ENCODE peak calls at places on chromosomes 7 and 10, in seven cellular contexts. One of them, this sample, is unnamed.

GRCh38 chr10:5973069-5973468 is 4.3 kb downstream of the IL15RA start:
- DNase-seq in GM12878: no peak
- DNase-seq in SK-N-SH: no peak
- DNase-seq in H1: no peak
- DNase-seq in GM12892: no peak
- DNase-seq in HepG2: no peak
- DNase-seq in K562: no peak
- DNase-seq in this sample: no peak

GRCh38 chr7:157041514-157042277 is 31.2 kb upstream of the MNX1 start:
- DNase-seq in GM12878: no peak
- DNase-seq in SK-N-SH: no peak
- DNase-seq in H1: no peak
- DNase-seq in GM12892: no peak
- DNase-seq in HepG2: no peak
- DNase-seq in K562: peak
- DNase-seq in this sample: no peak

GRCh38 chr10:30786131-30786530 is 156.6 kb upstream of the LYZL2 start:
- DNase-seq in GM12878: no peak
- DNase-seq in SK-N-SH: no peak
- DNase-seq in H1: no peak
- DNase-seq in GM12892: no peak
- DNase-seq in HepG2: no peak
- DNase-seq in K562: no peak
- DNase-seq in this sample: no peak

GRCh38 chr7:4682621-4683042 is 537 bp downstream of the FOXK1 start:
- DNase-seq in GM12878: no peak
- DNase-seq in SK-N-SH: no peak
- DNase-seq in H1: no peak
- DNase-seq in GM12892: no peak
- DNase-seq in HepG2: no peak
- DNase-seq in K562: peak
- DNase-seq in this sample: no peak

GRCh38 chr10:92291921-92292860 is 1.2 kb downstream of the MARCHF5 start:
- DNase-seq in GM12878: peak
- DNase-seq in SK-N-SH: peak
- DNase-seq in H1: no peak
- DNase-seq in GM12892: peak
- DNase-seq in HepG2: peak
- DNase-seq in K562: peak
- DNase-seq in this sample: no peak

GRCh38 chr7:157013602-157014549 is 3.4 kb upstream of the MNX1 start:
- DNase-seq in GM12878: no peak
- DNase-seq in SK-N-SH: peak
- DNase-seq in H1: no peak
- DNase-seq in GM12892: no peak
- DNase-seq in HepG2: no peak
- DNase-seq in K562: no peak
- DNase-seq in this sample: no peak

GRCh38 chr7:134948736-134949135 is 37.6 kb upstream of the AGBL3 start:
- DNase-seq in GM12878: no peak
- DNase-seq in SK-N-SH: no peak
- DNase-seq in H1: no peak
- DNase-seq in GM12892: no peak
- DNase-seq in HepG2: no peak
- DNase-seq in K562: no peak
- DNase-seq in this sample: no peak

GRCh38 chr10:10209152-10209551 is 808.5 kb upstream of the CELF2 start:
- DNase-seq in GM12878: no peak
- DNase-seq in SK-N-SH: no peak
- DNase-seq in H1: no peak
- DNase-seq in GM12892: no peak
- DNase-seq in HepG2: no peak
- DNase-seq in K562: no peak
- DNase-seq in this sample: no peak

GRCh38 chr10:132111121-132111731 is 45.5 kb downstream of the JAKMIP3 start:
- DNase-seq in GM12878: no peak
- DNase-seq in SK-N-SH: no peak
- DNase-seq in H1: no peak
- DNase-seq in GM12892: no peak
- DNase-seq in HepG2: no peak
- DNase-seq in K562: no peak
- DNase-seq in this sample: no peak

GRCh38 chr10:132110713-132111112 is 45.0 kb downstream of the JAKMIP3 start:
- DNase-seq in GM12878: no peak
- DNase-seq in SK-N-SH: no peak
- DNase-seq in H1: no peak
- DNase-seq in GM12892: no peak
- DNase-seq in HepG2: no peak
- DNase-seq in K562: no peak
- DNase-seq in this sample: no peak

GRCh38 chr10:132112611-132113010 is 46.9 kb downstream of the JAKMIP3 start:
- DNase-seq in GM12878: no peak
- DNase-seq in SK-N-SH: no peak
- DNase-seq in H1: no peak
- DNase-seq in GM12892: no peak
- DNase-seq in HepG2: no peak
- DNase-seq in K562: no peak
- DNase-seq in this sample: no peak

GRCh38 chr10:132113206-132113605 is 47.5 kb downstream of the JAKMIP3 start:
- DNase-seq in GM12878: no peak
- DNase-seq in SK-N-SH: no peak
- DNase-seq in H1: no peak
- DNase-seq in GM12892: no peak
- DNase-seq in HepG2: no peak
- DNase-seq in K562: no peak
- DNase-seq in this sample: no peak

DNA sequence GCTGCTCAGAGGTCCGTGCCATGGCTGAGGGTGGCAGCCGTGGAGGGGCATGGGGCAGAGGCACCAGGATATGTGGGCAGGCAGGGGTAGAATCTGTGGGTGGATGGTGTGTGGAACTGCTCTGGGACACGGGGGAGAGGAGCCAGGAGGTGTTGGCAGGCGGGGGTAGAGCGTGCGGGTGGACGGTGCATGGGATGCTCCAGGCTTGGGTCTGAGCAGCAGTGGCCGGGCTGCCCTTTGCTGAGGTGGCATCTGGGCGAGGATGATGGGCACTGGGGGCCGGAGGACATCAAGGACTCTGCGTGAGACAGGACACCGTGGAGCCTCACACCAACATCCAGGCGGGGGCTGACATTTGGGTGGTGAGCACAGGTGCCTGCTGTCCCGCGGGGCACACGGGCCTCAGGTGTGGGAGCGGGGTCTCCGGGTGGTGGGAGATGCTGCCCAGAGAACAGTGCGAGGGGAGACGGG is 46.2 kb downstream of the JAKMIP3 start:
- DNase-seq in GM12878: no peak
- DNase-seq in SK-N-SH: no peak
- DNase-seq in H1: no peak
- DNase-seq in GM12892: no peak
- DNase-seq in HepG2: no peak
- DNase-seq in K562: no peak
- DNase-seq in this sample: no peak
- TF ChIP-seq TAF1 in GM12878: no peak
- TF ChIP-seq TAF1 in SK-N-SH: no peak
- TF ChIP-seq TAF1 in H1: no peak
- TF ChIP-seq TAF1 in GM12892: no peak
- TF ChIP-seq TAF1 in HepG2: no peak
- TF ChIP-seq TAF1 in K562: no peak
- TF ChIP-seq TAF1 in this sample: no peak

DNA sequence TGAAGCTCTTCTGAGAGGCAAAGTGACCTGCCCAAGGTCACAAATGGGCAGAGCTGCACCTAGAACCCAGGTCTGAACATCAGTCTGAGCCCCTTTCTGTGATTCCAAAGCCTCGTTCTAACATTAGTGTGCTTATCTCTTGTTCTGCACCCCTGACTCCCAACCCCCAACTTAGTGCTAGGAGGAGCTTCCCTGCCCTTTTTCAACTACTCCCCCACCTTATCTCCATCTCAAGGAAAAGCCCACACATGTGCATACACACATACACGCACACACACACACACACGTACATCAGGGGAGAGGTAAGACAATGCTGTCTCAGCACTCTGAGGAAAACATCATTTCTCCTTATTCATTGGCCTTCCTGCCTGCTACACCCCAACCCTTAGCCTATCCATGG is 8.3 kb downstream of the PRRT4 start:
- DNase-seq in GM12878: no peak
- DNase-seq in SK-N-SH: peak
- DNase-seq in H1: no peak
- DNase-seq in GM12892: no peak
- DNase-seq in HepG2: no peak
- DNase-seq in K562: peak
- DNase-seq in this sample: no peak
- TF ChIP-seq TAF1 in GM12878: no peak
- TF ChIP-seq TAF1 in SK-N-SH: no peak
- TF ChIP-seq TAF1 in H1: no peak
- TF ChIP-seq TAF1 in GM12892: no peak
- TF ChIP-seq TAF1 in HepG2: no peak
- TF ChIP-seq TAF1 in K562: no peak
- TF ChIP-seq TAF1 in this sample: no peak

GRCh38 chr7:3648276-3648675 is 347.2 kb downstream of the SDK1 start:
- DNase-seq in GM12878: no peak
- DNase-seq in SK-N-SH: no peak
- DNase-seq in H1: no peak
- DNase-seq in GM12892: no peak
- DNase-seq in HepG2: no peak
- DNase-seq in K562: no peak
- DNase-seq in this sample: no peak

GRCh38 chr7:3650844-3651243 is 349.8 kb downstream of the SDK1 start:
- DNase-seq in GM12878: no peak
- DNase-seq in SK-N-SH: no peak
- DNase-seq in H1: no peak
- DNase-seq in GM12892: no peak
- DNase-seq in HepG2: no peak
- DNase-seq in K562: no peak
- DNase-seq in this sample: no peak

GRCh38 chr7:3649678-3650445 is 348.8 kb downstream of the SDK1 start:
- DNase-seq in GM12878: no peak
- DNase-seq in SK-N-SH: no peak
- DNase-seq in H1: no peak
- DNase-seq in GM12892: no peak
- DNase-seq in HepG2: no peak
- DNase-seq in K562: no peak
- DNase-seq in this sample: no peak

GRCh38 chr7:3649250-3649649 is 348.2 kb downstream of the SDK1 start:
- DNase-seq in GM12878: no peak
- DNase-seq in SK-N-SH: peak
- DNase-seq in H1: no peak
- DNase-seq in GM12892: no peak
- DNase-seq in HepG2: no peak
- DNase-seq in K562: no peak
- DNase-seq in this sample: no peak
- TF ChIP-seq TAF1 in GM12878: no peak
- TF ChIP-seq TAF1 in SK-N-SH: no peak
- TF ChIP-seq TAF1 in H1: no peak
- TF ChIP-seq TAF1 in GM12892: no peak
- TF ChIP-seq TAF1 in HepG2: no peak
- TF ChIP-seq TAF1 in K562: no peak
- TF ChIP-seq TAF1 in this sample: no peak

GRCh38 chr10:21230219-21230618 is 295.3 kb downstream of the SKIDA1 start:
- DNase-seq in GM12878: peak
- DNase-seq in SK-N-SH: no peak
- DNase-seq in H1: no peak
- DNase-seq in GM12892: no peak
- DNase-seq in HepG2: no peak
- DNase-seq in K562: no peak
- DNase-seq in this sample: no peak
- TF ChIP-seq TAF1 in GM12878: no peak
- TF ChIP-seq TAF1 in SK-N-SH: no peak
- TF ChIP-seq TAF1 in H1: no peak
- TF ChIP-seq TAF1 in GM12892: no peak
- TF ChIP-seq TAF1 in HepG2: no peak
- TF ChIP-seq TAF1 in K562: no peak
- TF ChIP-seq TAF1 in this sample: no peak

GRCh38 chr7:151830121-151830815 is 46.6 kb downstream of the PRKAG2 start:
- DNase-seq in GM12878: no peak
- DNase-seq in SK-N-SH: no peak
- DNase-seq in H1: no peak
- DNase-seq in GM12892: no peak
- DNase-seq in HepG2: no peak
- DNase-seq in K562: no peak
- DNase-seq in this sample: no peak
- TF ChIP-seq TAF1 in GM12878: no peak
- TF ChIP-seq TAF1 in SK-N-SH: no peak
- TF ChIP-seq TAF1 in H1: no peak
- TF ChIP-seq TAF1 in GM12892: no peak
- TF ChIP-seq TAF1 in HepG2: no peak
- TF ChIP-seq TAF1 in K562: no peak
- TF ChIP-seq TAF1 in this sample: no peak